ENCODE peak calls at places on chromosome 18, in four cellular contexts. N, X, Y and Q are unnamed samples.

GRCh38 chr18:60372598-60372997 is at the start of gene MC4R:
- DNase-seq in N (peak; percentile 48), X (no peak), Y (no peak), Q (peak; percentile 77)

GRCh38 chr18:13621446-13621849 is 104.9 kb downstream of the FAM210A start:
- DNase-seq in N (no peak), X (no peak), Y (no peak), Q (no peak)

GRCh38 chr18:34806527-34806926 is 96.4 kb downstream of the DTNA start:
- DNase-seq in N (no peak), X (no peak), Y (no peak), Q (no peak)

GRCh38 chr18:13220326-13220991 is 1.9 kb downstream of the LDLRAD4 start:
- DNase-seq in N (no peak), X (no peak), Y (no peak), Q (no peak)

GRCh38 chr18:76464281-76465259 is 30.5 kb downstream of the ZNF516 start:
- DNase-seq in N (no peak), X (no peak), Y (no peak), Q (no peak)

GRCh38 chr18:35479911-35480586 is 17.7 kb downstream of the INO80C start:
- DNase-seq in N (no peak), X (no peak), Y (no peak), Q (no peak)

GRCh38 chr18:13379930-13380665 is 161.5 kb downstream of the LDLRAD4 start:
- DNase-seq in N (no peak), X (no peak), Y (no peak), Q (peak; percentile 78)

GRCh38 chr18:62660741-62661140 is 54.6 kb upstream of the PHLPP1 start:
- DNase-seq in N (no peak), X (no peak), Y (no peak), Q (no peak)

GRCh38 chr18:832085-832681 is 20.1 kb upstream of the YES1 start:
- DNase-seq in N (peak; percentile 29), X (peak; percentile 77), Y (peak; percentile 91), Q (no peak)

GRCh38 chr18:3211236-3211992 is 8.4 kb downstream of the MYOM1 start:
- DNase-seq in N (no peak), X (no peak), Y (peak; percentile 69), Q (no peak)

GRCh38 chr18:25510096-25510495 is 158.1 kb upstream of the ZNF521 start:
- DNase-seq in N (no peak), X (no peak), Y (no peak), Q (no peak)

GRCh38 chr18:30457156-30457555 is 585.4 kb downstream of the DSC3 start:
- DNase-seq in N (peak; percentile 1), X (no peak), Y (no peak), Q (no peak)

GRCh38 chr18:12014976-12015696 is 33.8 kb downstream of the IMPA2 start:
- DNase-seq in N (no peak), X (no peak), Y (no peak), Q (no peak)

GRCh38 chr18:76348267-76349066 is 146.6 kb downstream of the ZNF516 start:
- DNase-seq in N (no peak), X (no peak), Y (peak; percentile 81), Q (no peak)

GRCh38 chr18:22286576-22286975 is 117.2 kb downstream of the GATA6 start:
- DNase-seq in N (no peak), X (no peak), Y (no peak), Q (no peak)

GRCh38 chr18:812673-813404 is 797 bp upstream of the YES1 start:
- DNase-seq in N (peak; percentile 51), X (peak; percentile 75), Y (peak; percentile 37), Q (peak; percentile 20)

GRCh38 chr18:54223568-54224241 is 764 bp downstream of the MBD2 start:
- DNase-seq in N (peak; percentile 59), X (peak; percentile 29), Y (no peak), Q (peak; percentile 40)
- TF ChIP-seq ELF1 in N (no peak), X (no peak), Y (no peak), Q (no peak)

DNA sequence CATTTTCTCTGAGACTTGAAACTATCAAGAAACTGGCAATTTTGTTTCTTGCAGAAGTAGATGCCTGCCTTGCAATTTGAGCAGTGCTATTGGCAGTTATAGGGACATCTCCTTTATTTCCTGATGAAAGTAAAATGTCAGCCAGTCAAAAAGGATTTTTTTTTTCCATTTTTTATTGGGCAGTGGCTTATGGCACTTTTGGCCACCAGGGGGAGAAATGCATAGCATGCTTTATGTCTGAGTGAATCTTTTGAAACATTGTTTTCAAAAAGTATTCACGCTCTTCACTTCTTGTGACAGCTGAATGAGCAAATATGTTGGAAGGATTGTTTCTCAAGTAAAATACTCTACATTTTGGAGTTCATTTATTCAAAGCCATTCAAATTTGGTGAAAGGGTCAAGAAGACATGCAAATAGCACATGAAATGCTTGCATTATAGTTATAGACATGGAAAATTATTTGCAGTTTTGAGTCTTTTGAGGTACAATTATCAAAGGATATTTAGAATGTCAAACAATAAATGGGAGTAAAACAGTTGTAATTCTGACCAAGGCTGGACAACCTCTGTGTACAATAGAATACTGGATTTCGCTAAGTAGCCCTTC is 491.0 kb downstream of the CDH2 start:
- DNase-seq in N (peak; percentile 18), X (peak; percentile 16), Y (peak; percentile 14), Q (peak; percentile 16)
- TF ChIP-seq CTCF in N (peak; percentile 14), X (peak; percentile 43), Y (peak; percentile 51), Q (peak; percentile 87)

GRCh38 chr18:48791636-48792105 is 159.1 kb downstream of the SMAD7 start:
- DNase-seq in N (no peak), X (no peak), Y (no peak), Q (no peak)

GRCh38 chr18:48792141-48792540 is 158.6 kb downstream of the SMAD7 start:
- DNase-seq in N (no peak), X (no peak), Y (no peak), Q (no peak)

GRCh38 chr18:48789259-48789812 is 161.4 kb downstream of the SMAD7 start:
- DNase-seq in N (no peak), X (no peak), Y (no peak), Q (no peak)

GRCh38 chr18:48790226-48790863 is 160.4 kb downstream of the SMAD7 start:
- DNase-seq in N (peak; percentile 47), X (no peak), Y (no peak), Q (no peak)

GRCh38 chr18:48790869-48791635 is 159.7 kb downstream of the SMAD7 start:
- DNase-seq in N (no peak), X (no peak), Y (no peak), Q (no peak)
- TF ChIP-seq ELF1 in N (no peak), X (no peak), Y (no peak), Q (no peak)

DNA sequence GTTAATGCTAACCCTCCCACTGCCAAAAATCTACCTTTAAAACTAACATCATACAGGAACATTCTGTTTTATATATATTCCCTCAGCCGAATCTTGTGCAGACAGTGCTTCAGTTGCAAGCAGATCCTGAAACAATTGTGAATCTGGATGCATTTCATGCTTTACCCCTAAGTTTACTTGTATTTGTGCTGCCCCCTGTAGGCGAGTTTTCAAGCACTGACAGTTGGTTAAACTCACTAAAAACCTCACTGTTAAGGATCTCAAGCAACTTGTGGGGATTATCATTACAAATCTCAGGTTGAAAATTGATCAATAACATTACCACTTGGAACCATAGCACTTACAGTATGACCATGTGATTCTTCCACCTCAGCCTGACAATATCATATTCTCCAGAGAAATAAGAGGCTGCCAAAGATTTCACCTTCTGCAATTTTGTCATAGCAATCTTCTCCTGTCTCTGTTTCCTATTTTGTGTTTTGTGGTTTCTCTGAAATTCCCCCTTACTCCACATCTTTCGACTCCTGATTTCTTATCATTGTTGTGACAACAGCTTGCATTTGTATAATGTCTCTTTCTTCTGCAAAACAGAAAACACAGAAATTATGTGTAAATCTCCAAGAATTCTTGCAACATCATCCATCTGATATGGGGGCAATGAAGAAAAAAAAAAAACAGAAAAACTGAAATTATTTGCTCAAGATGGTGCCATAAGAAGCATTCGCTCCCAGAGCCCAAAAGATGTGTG is 354.6 kb upstream of the SETBP1 start:
- DNase-seq in N (no peak), X (peak; percentile 2), Y (no peak), Q (peak; percentile 42)
- TF ChIP-seq CTCF in N (no peak), X (no peak), Y (no peak), Q (peak; percentile 78)

DNA sequence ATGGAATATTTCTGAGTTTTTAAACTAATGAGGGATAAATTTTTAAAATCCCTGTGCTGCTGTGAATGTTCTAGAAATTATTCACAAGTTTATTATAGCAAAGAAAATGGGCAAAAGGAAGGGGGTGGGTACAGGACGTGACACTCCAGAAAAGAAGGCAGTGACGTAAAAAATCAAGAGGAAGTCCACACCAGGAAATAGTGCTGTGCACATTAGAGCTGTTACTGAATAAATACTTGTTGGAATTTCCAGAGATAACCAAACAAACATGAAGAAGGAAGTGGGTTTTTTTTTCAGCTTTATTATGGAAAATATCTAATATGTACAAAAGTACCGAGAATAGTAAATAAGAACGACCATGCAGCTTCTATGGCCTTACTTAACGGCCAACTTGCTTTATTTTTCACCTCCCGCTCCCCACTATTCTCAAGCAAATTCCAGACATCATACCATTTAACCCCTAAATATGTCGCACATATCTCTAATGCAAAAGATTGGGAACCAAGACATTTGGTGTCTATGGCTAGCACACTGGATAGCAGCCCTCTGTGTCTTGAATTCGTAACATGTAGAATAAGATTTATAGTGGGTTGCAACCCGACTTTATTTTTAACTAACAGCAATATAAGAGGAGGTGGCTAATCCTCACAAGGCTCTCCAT is 639 bp upstream of the NDUFV2 start:
- DNase-seq in N (peak; percentile 44), X (no peak), Y (peak; percentile 67), Q (peak; percentile 66)
- TF ChIP-seq ELF1 in N (peak; percentile 63), X (peak; percentile 81), Y (peak; percentile 35), Q (peak; percentile 59)

DNA sequence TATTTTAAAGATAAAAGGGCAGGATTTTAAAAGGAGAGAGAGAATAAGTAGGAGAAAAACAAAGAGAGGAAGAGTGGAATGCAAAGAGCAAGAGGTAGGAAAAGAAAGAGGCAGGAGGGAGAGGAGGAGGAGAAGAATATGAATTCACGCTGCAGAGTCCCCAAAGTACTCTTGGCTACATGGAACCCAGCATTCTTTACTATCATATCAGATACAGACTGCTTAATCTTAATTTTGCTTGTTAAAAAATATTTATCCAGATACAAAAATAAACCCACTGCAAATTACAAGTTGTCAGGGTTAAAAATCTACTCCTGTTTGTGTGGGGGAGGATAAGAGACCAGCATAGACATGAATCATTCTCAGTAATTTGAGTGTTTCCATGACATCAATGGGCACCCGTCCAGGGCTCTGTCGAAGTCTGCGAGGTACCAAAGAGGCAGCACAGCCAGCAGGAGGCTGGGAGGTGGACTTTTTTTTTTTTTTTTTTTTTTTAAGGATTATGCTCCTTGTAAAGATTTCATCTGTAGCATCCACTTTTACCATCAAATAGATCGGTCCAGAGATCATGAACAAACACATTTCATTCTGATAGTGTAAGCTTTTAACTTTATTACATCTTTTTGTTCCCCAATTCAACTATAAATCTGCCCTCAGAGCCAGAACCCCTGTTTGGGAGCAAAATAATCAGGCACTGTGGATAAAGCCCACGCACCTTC is 182.2 kb downstream of the TCF4 start:
- DNase-seq in N (no peak), X (peak; percentile 11), Y (no peak), Q (peak; percentile 52)
- TF ChIP-seq CTCF in N (no peak), X (no peak), Y (no peak), Q (peak; percentile 37)

DNA sequence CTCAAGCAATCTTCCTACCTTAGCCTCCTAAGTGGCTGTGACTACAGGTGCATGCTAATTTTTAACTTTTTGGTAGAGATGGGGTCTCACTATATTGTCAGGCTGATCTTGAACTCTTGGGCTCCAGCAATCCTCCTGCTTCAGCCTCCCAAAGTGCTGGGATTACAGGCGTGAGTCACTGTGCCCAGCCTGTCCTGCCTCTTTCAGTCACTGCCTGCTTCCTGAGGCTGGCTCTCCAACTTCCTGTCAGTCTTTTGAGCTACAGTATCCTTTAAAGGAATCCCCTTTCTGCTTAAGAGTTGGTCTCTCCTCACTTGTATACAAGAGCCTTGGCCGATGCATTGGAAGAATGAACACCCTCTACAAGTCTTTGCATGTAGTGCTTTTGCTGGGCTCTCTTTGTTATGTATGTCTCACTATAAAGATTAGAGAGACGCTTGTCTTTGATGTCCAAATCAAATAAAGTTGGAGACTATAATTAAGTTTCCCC is 88.4 kb upstream of the SMAD2 start:
- DNase-seq in N (no peak), X (no peak), Y (no peak), Q (no peak)
- TF ChIP-seq ELF1 in N (no peak), X (no peak), Y (no peak), Q (no peak)

GRCh38 chr18:59140287-59140885 is 702 bp downstream of the SEC11C start:
- DNase-seq in N (no peak), X (peak; percentile 26), Y (peak; percentile 32), Q (no peak)
- TF ChIP-seq CTCF in N (no peak), X (no peak), Y (no peak), Q (no peak)